ENCODE peak calls at places on chromosomes 3 and 15, in eight cellular contexts. F is A549, R is progenitor cell of endocrine pancreas, Z is transverse colon, V is Peyer's patch, G is AG09319, P is MM.1S, D is fibroblast of lung. K is an unnamed sample.

GRCh38 chr3:70744536-70744935 is 432.1 kb upstream of the MDFIC2 start:
- DNase-seq in F (no peak), P (no peak), V (no peak), R (no peak), G (no peak), Z (no peak), D (peak; percentile 23), K (no peak)

GRCh38 chr3:31051226-31051625 is 156.8 kb upstream of the GADL1 start:
- DNase-seq in V (no peak), Z (no peak), F (no peak), D (no peak), G (no peak), P (no peak), R (no peak), K (no peak)

GRCh38 chr3:184620101-184620798 is 58.7 kb downstream of the EPHB3 start:
- DNase-seq in Z (no peak), P (no peak), F (no peak), G (no peak), V (no peak), D (peak; percentile 62), R (no peak), K (no peak)

GRCh38 chr3:186682734-186683133 is 16.9 kb downstream of the HRG start:
- DNase-seq in D (no peak), G (no peak), F (no peak), Z (no peak), V (no peak), R (no peak), P (no peak), K (no peak)

GRCh38 chr3:45082139-45082538 is 56.0 kb downstream of the CLEC3B start:
- DNase-seq in R (no peak), D (peak; percentile 47), P (no peak), F (no peak), Z (no peak), G (no peak), V (no peak), K (no peak)

GRCh38 chr3:127997961-127998360 is 54.3 kb upstream of the SEC61A1 start:
- DNase-seq in P (no peak), G (no peak), D (no peak), V (no peak), F (no peak), Z (no peak), R (no peak), K (no peak)

GRCh38 chr3:146589899-146590508 is 15.1 kb downstream of the PLSCR5 start:
- DNase-seq in D (peak; percentile 39), R (no peak), G (peak; percentile 11), P (peak; percentile 53), V (no peak), Z (peak; percentile 12), F (peak; percentile 31), K (peak; percentile 21)

GRCh38 chr3:12135029-12135634 is 23.6 kb downstream of the TIMP4 start:
- DNase-seq in Z (peak; percentile 77), P (peak; percentile 49), V (peak; percentile 84), D (peak; percentile 49), F (peak; percentile 64), G (peak; percentile 24), R (peak; percentile 45), K (peak; percentile 73)

GRCh38 chr3:52030725-52031330 is 25.5 kb downstream of the DUSP7 start:
- DNase-seq in R (no peak), P (no peak), D (no peak), F (no peak), V (no peak), Z (no peak), G (no peak), K (no peak)

GRCh38 chr3:177338697-177339219 is 141.5 kb upstream of the TBL1XR1 start:
- DNase-seq in V (no peak), R (no peak), G (no peak), F (no peak), P (peak; percentile 72), D (peak; percentile 53), Z (no peak), K (no peak)

GRCh38 chr3:175269394-175269793 is 410.3 kb downstream of the NAALADL2 start:
- DNase-seq in G (no peak), V (no peak), Z (no peak), P (no peak), F (no peak), D (no peak), R (no peak), K (no peak)

GRCh38 chr3:108283006-108283405 is 13.3 kb upstream of the HHLA2 start:
- DNase-seq in F (no peak), P (no peak), G (no peak), R (no peak), Z (no peak), V (no peak), D (peak; percentile 58), K (no peak)

GRCh38 chr15:68420186-68420684 is 11.7 kb downstream of the ITGA11 start:
- DNase-seq in G (no peak), D (peak; percentile 52), V (no peak), R (no peak), P (no peak), F (no peak), Z (no peak), K (no peak)

GRCh38 chr3:15606434-15606891 is 4.9 kb downstream of the BTD start:
- DNase-seq in D (peak; percentile 9), R (no peak), Z (peak; percentile 47), P (no peak), V (peak; percentile 64), G (no peak), F (no peak), K (no peak)

GRCh38 chr3:169772530-169772950 is 656 bp upstream of the MYNN start:
- DNase-seq in V (peak; percentile 84), F (peak; percentile 56), D (peak; percentile 77), R (peak; percentile 42), G (no peak), P (peak; percentile 87), Z (peak; percentile 78), K (peak; percentile 50)

GRCh38 chr3:139534992-139535879 is 4.3 kb downstream of the RBP1 start:
- DNase-seq in Z (no peak), G (peak; percentile 44), D (peak; percentile 94), R (no peak), P (no peak), F (no peak), V (peak; percentile 47), K (no peak)

GRCh38 chr3:117407317-117407716 is 697.7 kb downstream of the TUSC7 start:
- DNase-seq in Z (no peak), G (no peak), F (peak; percentile 30), P (peak; percentile 35), R (no peak), D (peak; percentile 16), V (no peak), K (peak; percentile 13)

GRCh38 chr15:52527898-52528464 is 699 bp downstream of the MYO5A start:
- DNase-seq in P (peak; percentile 44), D (peak; percentile 35), G (no peak), F (peak; percentile 64), R (no peak), Z (peak; percentile 27), V (peak; percentile 60), K (peak; percentile 13)

GRCh38 chr15:60740787-60741354 is 261.9 kb upstream of the ICE2 start:
- DNase-seq in G (no peak), F (no peak), P (peak; percentile 21), D (peak; percentile 24), Z (no peak), V (no peak), R (no peak), K (no peak)

GRCh38 chr3:124812291-124813265 is 74.6 kb downstream of the ITGB5 start:
- DNase-seq in F (peak; percentile 94), D (peak; percentile 97), P (no peak), G (peak; percentile 84), V (peak; percentile 85), R (no peak), Z (peak; percentile 79), K (no peak)

GRCh38 chr15:70503073-70503745 is 260.1 kb downstream of the UACA start:
- DNase-seq in D (no peak), F (no peak), G (no peak), P (peak; percentile 44), V (no peak), R (no peak), Z (no peak), K (no peak)

GRCh38 chr3:108806316-108806715 is 16.3 kb upstream of the TRAT1 start:
- DNase-seq in D (no peak), F (no peak), Z (no peak), V (no peak), G (no peak), P (peak; percentile 94), R (no peak), K (no peak)

GRCh38 chr3:71389911-71390573 is 193.5 kb downstream of the FOXP1 start:
- DNase-seq in D (peak; percentile 91), V (peak; percentile 71), R (no peak), F (no peak), P (peak; percentile 28), G (no peak), Z (peak; percentile 67), K (peak; percentile 39)

GRCh38 chr15:79541176-79541575 is 109.0 kb downstream of the MINAR1 start:
- DNase-seq in P (no peak), D (no peak), F (no peak), V (no peak), Z (no peak), R (no peak), G (no peak), K (no peak)

GRCh38 chr3:157204431-157204830 is 44.5 kb upstream of the CCNL1 start:
- DNase-seq in G (peak; percentile 52), V (no peak), P (peak; percentile 50), R (no peak), F (no peak), Z (no peak), D (peak; percentile 24), K (no peak)

GRCh38 chr3:74353039-74353438 is 261.4 kb downstream of the CNTN3 start:
- DNase-seq in D (no peak), R (no peak), G (no peak), P (no peak), V (no peak), F (no peak), Z (no peak), K (peak; percentile 17)
- TF ChIP-seq CTCF in D (no peak), R (no peak), G (peak; percentile 7), P (no peak), V (no peak), F (no peak), Z (no peak), K (peak; percentile 43)

GRCh38 chr3:133377396-133377795 is 22.5 kb upstream of the BFSP2 start:
- DNase-seq in V (no peak), P (peak; percentile 29), D (peak; percentile 42), Z (no peak), G (peak; percentile 4), F (peak; percentile 24), R (no peak), K (peak; percentile 32)
- TF ChIP-seq CTCF in V (no peak), P (peak; percentile 49), D (peak; percentile 70), Z (no peak), G (peak; percentile 44), F (peak; percentile 26), R (peak; percentile 55), K (no peak)

DNA sequence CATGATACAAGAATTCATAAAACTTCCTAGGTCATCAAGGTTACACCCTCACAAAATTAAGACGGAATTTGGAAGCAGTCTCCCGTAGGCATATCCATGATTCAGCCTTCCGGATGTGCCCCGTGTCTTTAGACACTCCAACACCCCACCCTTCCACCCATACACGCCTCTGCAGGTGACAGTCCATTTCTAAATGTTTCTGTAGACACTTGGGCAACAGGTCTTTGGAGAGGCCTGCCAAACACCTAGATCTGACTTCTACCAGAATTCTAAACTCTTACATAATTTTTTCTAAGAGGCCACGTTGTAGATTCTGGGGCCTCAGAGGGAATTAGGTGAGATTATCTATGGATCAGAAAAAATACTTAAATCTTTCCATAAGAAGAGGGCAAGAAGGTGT is 49.9 kb downstream of the LDHAL6B start:
- DNase-seq in D (no peak), R (no peak), V (no peak), Z (peak; percentile 45), F (peak; percentile 68), G (no peak), P (no peak), K (no peak)
- TF ChIP-seq CTCF in D (no peak), R (no peak), V (no peak), Z (no peak), F (no peak), G (no peak), P (no peak), K (no peak)

GRCh38 chr3:153903430-153903829 is 217.8 kb upstream of the ARHGEF26 start:
- DNase-seq in V (no peak), R (no peak), F (no peak), D (no peak), Z (no peak), G (no peak), P (no peak), K (no peak)
- TF ChIP-seq CTCF in V (no peak), R (no peak), F (no peak), D (no peak), Z (no peak), G (no peak), P (peak; percentile 15), K (no peak)

K was measured in endothelial cell.